ENCODE peak calls at places on chromosomes 5 and 9, in eight cellular contexts. S, M, O, E, G, I, R and K are unnamed samples. For H3K36me3, the result is how much of the 10 kb centered on the place peaks cover.

GRCh38 chr5:82100303-82101077 is 128.7 kb downstream of the ATG10 start:
- DNase-seq in M (no peak), G (no peak), I (no peak), R (no peak), O (no peak), S (no peak), E (no peak), K (no peak)

GRCh38 chr5:88833371-88834107 is 49.4 kb downstream of the MEF2C start:
- DNase-seq in R (peak), M (peak), S (no peak), E (no peak), I (peak), O (no peak), G (peak), K (peak)

GRCh38 chr9:131407717-131408195 is 13.9 kb downstream of the PRRC2B start:
- DNase-seq in I (peak), R (no peak), M (no peak), E (peak), G (peak), O (no peak), S (no peak), K (no peak)

GRCh38 chr5:59648949-59649921 is 244.3 kb downstream of the PDE4D start:
- DNase-seq in E (no peak), O (no peak), S (no peak), R (no peak), G (peak), M (no peak), I (peak), K (no peak)

GRCh38 chr5:98843481-98843880 is 70.0 kb downstream of the RGMB start:
- DNase-seq in E (no peak), O (no peak), R (no peak), G (no peak), S (no peak), I (no peak), M (no peak), K (no peak)

GRCh38 chr9:23850242-23851023 is 24.4 kb upstream of the ELAVL2 start:
- DNase-seq in R (no peak), I (no peak), G (peak), M (no peak), E (no peak), O (no peak), S (no peak), K (no peak)

GRCh38 chr5:108615216-108615615 is 132.5 kb upstream of the FER start:
- DNase-seq in O (no peak), M (no peak), I (no peak), G (no peak), R (peak), E (no peak), S (no peak), K (no peak)

GRCh38 chr9:36037580-36038169 is 962 bp downstream of the RECK start:
- DNase-seq in I (no peak), S (no peak), G (no peak), M (no peak), E (no peak), O (no peak), R (peak), K (no peak)

GRCh38 chr5:115297043-115297442 is 589 bp upstream of the CCDC112 start:
- DNase-seq in G (peak), R (no peak), M (no peak), I (no peak), O (no peak), S (no peak), E (no peak), K (no peak)

GRCh38 chr5:38803246-38803645 is 42.6 kb upstream of the OSMR start:
- DNase-seq in S (no peak), M (no peak), O (no peak), E (no peak), R (no peak), G (no peak), I (no peak), K (no peak)

GRCh38 chr5:102737161-102737560 is 17.9 kb upstream of the PAM start:
- DNase-seq in S (no peak), O (no peak), R (no peak), I (no peak), M (no peak), G (no peak), E (no peak), K (no peak)

GRCh38 chr5:96743065-96743768 is 64.5 kb downstream of the ERAP1 start:
- DNase-seq in O (no peak), G (peak), E (no peak), R (peak), I (no peak), S (no peak), M (no peak), K (no peak)

GRCh38 chr5:142253938-142254895 is 70.6 kb downstream of the SPRY4 start:
- DNase-seq in I (no peak), M (no peak), R (peak), O (no peak), E (no peak), S (no peak), G (no peak), K (no peak)

GRCh38 chr5:38467353-38468040 is 88.9 kb downstream of the LIFR start:
- DNase-seq in G (no peak), I (no peak), R (peak), S (no peak), E (no peak), M (no peak), O (no peak), K (peak)

GRCh38 chr9:976805-977360 is 428 bp downstream of the DMRT3 start:
- DNase-seq in E (no peak), R (no peak), I (no peak), M (no peak), S (no peak), O (no peak), G (no peak), K (no peak)

GRCh38 chr5:159099049-159099760 is 511 bp downstream of the EBF1 start:
- DNase-seq in E (no peak), I (peak), R (peak), O (no peak), G (peak), M (peak), S (peak), K (no peak)

GRCh38 chr5:22505891-22506290 is 347.3 kb downstream of the CDH12 start:
- DNase-seq in S (no peak), I (no peak), G (no peak), R (no peak), O (no peak), M (no peak), E (no peak), K (no peak)

DNA sequence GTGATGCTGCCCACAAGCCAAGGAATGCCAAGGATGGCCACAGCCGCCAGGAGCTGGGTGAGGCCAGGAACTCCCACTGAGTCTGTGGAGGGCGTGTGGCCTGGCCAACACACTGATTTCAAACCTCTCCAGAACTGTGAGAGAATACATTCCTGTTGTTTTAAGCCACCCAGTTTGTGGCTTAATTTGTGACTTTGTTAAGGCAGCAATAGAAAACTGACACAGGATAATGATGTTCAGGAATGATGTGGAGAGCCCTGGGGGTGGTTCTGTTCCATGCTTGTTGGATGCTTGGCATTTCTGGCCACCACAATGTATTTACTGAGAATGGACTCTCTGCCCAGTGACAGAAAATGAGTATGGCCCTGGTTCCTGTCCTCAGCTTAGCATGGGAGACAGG is 82.8 kb downstream of the DAP start:
- DNase-seq in E (no peak), I (no peak), O (no peak), M (no peak), G (no peak), S (no peak), R (no peak), K (no peak)
- H3K36me3 ChIP-seq in E (under half), I (under half), O (under half), M (half or more), G (under half), S (under half), R (under half), K (under half)

DNA sequence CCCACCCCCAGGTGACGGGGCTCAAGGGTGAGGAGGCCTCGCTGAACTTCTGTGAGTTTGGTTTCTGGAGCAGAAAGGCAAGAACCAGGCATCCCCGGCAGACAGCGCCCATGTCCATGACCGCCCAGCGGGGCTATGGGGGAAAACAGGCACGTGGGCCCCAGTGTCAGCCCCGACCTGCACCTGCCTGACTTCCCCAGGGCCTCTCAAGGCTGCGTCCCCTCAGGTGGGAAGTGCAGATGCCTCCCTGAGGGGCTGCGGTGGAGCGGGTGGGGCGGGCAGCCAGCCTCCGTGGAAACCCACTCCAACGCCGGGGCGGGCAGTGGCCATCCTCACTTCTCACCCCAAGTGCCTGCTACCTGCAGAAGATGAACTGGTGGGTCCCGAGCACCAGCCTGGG is 6.9 kb upstream of the CARD9 start:
- DNase-seq in I (no peak), M (no peak), E (no peak), O (no peak), S (no peak), R (no peak), G (no peak), K (no peak)
- H3K36me3 ChIP-seq in I (under half), M (half or more), E (half or more), O (under half), S (under half), R (under half), G (under half), K (half or more)

DNA sequence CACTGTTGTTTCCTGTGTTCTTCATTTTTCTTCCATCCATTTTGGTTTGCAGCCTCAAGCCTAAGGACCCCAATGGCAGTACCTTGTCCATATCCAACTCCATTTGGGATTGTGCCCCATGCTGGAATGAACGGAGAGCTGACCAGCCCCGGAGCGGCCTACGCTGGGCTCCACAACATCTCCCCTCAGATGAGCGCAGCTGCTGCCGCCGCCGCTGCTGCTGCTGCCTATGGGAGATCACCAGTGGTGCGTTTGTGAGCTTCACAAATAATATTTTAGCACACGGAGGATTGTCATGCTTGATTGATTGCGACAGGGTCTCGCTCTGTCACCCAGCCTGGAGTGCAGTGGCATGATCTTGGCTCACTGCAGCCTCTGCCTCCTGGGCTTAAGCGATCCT is 136.8 kb downstream of the TLE4 start:
- DNase-seq in E (no peak), I (no peak), S (no peak), O (no peak), G (no peak), R (no peak), M (no peak), K (no peak)
- H3K36me3 ChIP-seq in E (under half), I (under half), S (under half), O (under half), G (under half), R (under half), M (half or more), K (under half)

GRCh38 chr9:124537926-124538325 is 30.7 kb upstream of the NR5A1 start:
- DNase-seq in G (peak), E (no peak), I (peak), M (no peak), S (no peak), R (no peak), O (no peak), K (no peak)
- H3K36me3 ChIP-seq in G (under half), E (under half), I (under half), M (half or more), S (under half), R (under half), O (under half), K (under half)

DNA sequence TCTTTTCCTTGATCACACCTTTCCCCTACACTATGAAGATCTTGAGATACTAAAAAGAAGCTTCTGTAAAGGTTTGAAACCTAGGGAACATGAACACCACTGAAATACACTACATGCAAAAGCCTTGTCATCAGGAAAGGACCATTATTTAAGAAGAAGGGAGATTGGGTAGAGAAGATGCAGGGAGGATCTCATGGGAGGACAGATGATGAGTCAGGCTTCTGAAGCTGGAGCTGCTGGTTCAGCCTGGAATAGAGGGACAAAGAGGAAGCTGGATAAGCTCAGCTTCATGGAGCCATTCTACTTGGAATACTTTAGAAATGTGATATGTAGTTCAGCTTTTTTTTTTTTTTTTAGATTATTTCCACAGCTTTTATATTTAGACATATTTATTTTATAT is 169.8 kb downstream of the MAN2A1 start:
- DNase-seq in O (no peak), G (no peak), M (no peak), R (no peak), S (no peak), I (no peak), E (no peak), K (no peak)
- H3K36me3 ChIP-seq in O (under half), G (under half), M (half or more), R (under half), S (under half), I (under half), E (under half), K (under half)

GRCh38 chr9:100284247-100284646 is 68.5 kb downstream of the TEX10 start:
- DNase-seq in S (no peak), I (no peak), M (no peak), E (no peak), O (no peak), G (no peak), R (no peak), K (no peak)
- H3K36me3 ChIP-seq in S (under half), I (under half), M (half or more), E (under half), O (under half), G (under half), R (under half), K (under half)

DNA sequence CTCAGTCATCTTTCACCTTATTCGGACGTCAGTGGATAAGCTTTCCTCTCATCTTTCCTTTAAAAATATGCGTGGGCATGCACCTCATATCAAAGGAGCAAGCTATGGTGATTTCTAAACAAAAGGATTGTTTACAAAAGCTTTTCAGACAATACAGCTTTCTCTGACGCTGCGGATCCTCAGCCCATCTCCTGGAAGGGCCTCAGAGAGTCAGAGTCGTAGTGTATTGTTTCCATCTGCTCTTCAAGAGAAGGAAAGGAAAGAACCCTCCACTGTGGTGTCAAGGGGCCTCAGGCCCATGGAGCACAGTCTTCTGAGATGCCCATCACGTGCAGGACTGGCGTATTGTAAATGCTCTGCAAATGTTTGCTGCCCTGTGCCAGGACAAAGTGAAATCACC is 163.4 kb upstream of the MAP1B start:
- DNase-seq in O (no peak), M (no peak), E (no peak), G (no peak), R (no peak), S (no peak), I (no peak), K (no peak)
- H3K36me3 ChIP-seq in O (under half), M (under half), E (under half), G (under half), R (under half), S (under half), I (under half), K (under half)

GRCh38 chr9:93558503-93558902 is 17.9 kb upstream of the PHF2 start:
- DNase-seq in R (no peak), E (no peak), I (no peak), S (no peak), O (no peak), M (no peak), G (peak), K (no peak)

GRCh38 chr9:93555370-93555769 is 21.0 kb upstream of the PHF2 start:
- DNase-seq in G (no peak), I (no peak), O (no peak), E (no peak), M (no peak), S (no peak), R (no peak), K (no peak)

GRCh38 chr9:93557366-93558137 is 18.8 kb upstream of the PHF2 start:
- DNase-seq in S (no peak), E (no peak), I (no peak), O (no peak), R (no peak), G (no peak), M (no peak), K (no peak)

GRCh38 chr9:93549636-93550035 is 26.7 kb upstream of the PHF2 start:
- DNase-seq in R (no peak), E (no peak), G (no peak), O (no peak), S (no peak), I (no peak), M (no peak), K (no peak)

DNA sequence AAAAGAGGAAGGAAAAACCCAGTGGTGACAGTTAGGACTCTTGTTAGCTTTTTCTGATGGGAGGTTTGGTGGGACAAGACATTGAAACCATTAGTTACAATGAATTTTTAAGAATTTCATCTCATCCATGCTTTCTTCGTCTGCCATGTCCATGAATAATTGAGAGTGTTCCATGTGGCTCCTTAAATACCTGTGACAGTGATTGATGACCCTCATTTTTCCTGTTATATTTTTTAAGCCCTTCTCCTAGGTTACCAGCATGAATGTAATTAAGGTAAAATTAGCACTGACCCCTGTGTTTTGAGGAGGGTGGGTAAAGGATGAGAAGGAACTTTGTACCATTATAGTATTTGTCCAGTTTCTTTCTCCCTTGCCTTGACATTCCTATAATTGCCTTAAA is 23.5 kb upstream of the PHF2 start:
- DNase-seq in S (no peak), I (no peak), G (no peak), O (no peak), E (no peak), M (no peak), R (no peak), K (no peak)
- H3K36me3 ChIP-seq in S (under half), I (under half), G (under half), O (under half), E (under half), M (half or more), R (under half), K (under half)